ENCODE peak calls at places on chromosomes 1 and 21, in five cellular contexts. One of them, this sample, is unnamed.

GRCh38 chr1:186978596-186979556 is 150.1 kb downstream of the PLA2G4A start:
- DNase-seq in head of caudate nucleus: no peak
- DNase-seq in cardiac muscle cell: no peak
- DNase-seq in GM04504: no peak
- DNase-seq in aorta: no peak
- DNase-seq in this sample: no peak

GRCh38 chr21:45428534-45428933 is 23.6 kb downstream of the COL18A1 start:
- DNase-seq in aorta: no peak
- DNase-seq in GM04504: no peak
- DNase-seq in head of caudate nucleus: no peak
- DNase-seq in cardiac muscle cell: no peak
- DNase-seq in this sample: no peak

GRCh38 chr1:95311006-95311405 is 77.0 kb downstream of the RWDD3 start:
- DNase-seq in GM04504: no peak
- DNase-seq in cardiac muscle cell: no peak
- DNase-seq in head of caudate nucleus: no peak
- DNase-seq in aorta: no peak
- DNase-seq in this sample: no peak

GRCh38 chr1:222099746-222100145 is 357.9 kb upstream of the DUSP10 start:
- DNase-seq in aorta: no peak
- DNase-seq in cardiac muscle cell: no peak
- DNase-seq in head of caudate nucleus: no peak
- DNase-seq in GM04504: no peak
- DNase-seq in this sample: no peak

GRCh38 chr1:207911983-207912760 is 1.2 kb upstream of the CD34 start:
- DNase-seq in aorta: no peak
- DNase-seq in GM04504: no peak
- DNase-seq in head of caudate nucleus: no peak
- DNase-seq in cardiac muscle cell: no peak
- DNase-seq in this sample: no peak

GRCh38 chr1:20981903-20982695 is 194.6 kb downstream of the EIF4G3 start:
- DNase-seq in aorta: no peak
- DNase-seq in GM04504: peak; percentile 13
- DNase-seq in head of caudate nucleus: no peak
- DNase-seq in cardiac muscle cell: peak; percentile 62
- DNase-seq in this sample: no peak

GRCh38 chr1:156676820-156677615 is at the start of gene NES:
- DNase-seq in GM04504: no peak
- DNase-seq in cardiac muscle cell: peak; percentile 68
- DNase-seq in head of caudate nucleus: peak; percentile 60
- DNase-seq in aorta: peak; percentile 93
- DNase-seq in this sample: peak; percentile 64

GRCh38 chr1:41274827-41275519 is 32.9 kb upstream of the SCMH1 start:
- DNase-seq in head of caudate nucleus: no peak
- DNase-seq in aorta: no peak
- DNase-seq in cardiac muscle cell: no peak
- DNase-seq in GM04504: peak; percentile 3
- DNase-seq in this sample: no peak

GRCh38 chr1:211609120-211610024 is 30.4 kb upstream of the SLC30A1 start:
- DNase-seq in aorta: no peak
- DNase-seq in cardiac muscle cell: no peak
- DNase-seq in head of caudate nucleus: no peak
- DNase-seq in GM04504: no peak
- DNase-seq in this sample: no peak

This sample was measured in T47D.